ENCODE peak calls at places on chromosome 5, in nine cellular contexts. One of them, this sample, is unnamed. For H3K9me3, the result is how much of the 10 kb centered on the place peaks cover.

GRCh38 chr5:174794941-174795672 is 70.7 kb downstream of the MSX2 start:
- DNase-seq in kidney: no peak
- DNase-seq in ascending aorta: no peak
- DNase-seq in neural progenitor cell: peak
- DNase-seq in SK-N-SH: no peak
- DNase-seq in MM.1S: no peak
- DNase-seq in upper lobe of left lung: no peak
- DNase-seq in heart left ventricle: no peak
- DNase-seq in Peyer's patch: no peak
- DNase-seq in this sample: no peak

GRCh38 chr5:143554194-143554717 is 150.8 kb upstream of the NR3C1 start:
- DNase-seq in kidney: no peak
- DNase-seq in ascending aorta: no peak
- DNase-seq in neural progenitor cell: no peak
- DNase-seq in SK-N-SH: no peak
- DNase-seq in MM.1S: peak
- DNase-seq in upper lobe of left lung: no peak
- DNase-seq in heart left ventricle: no peak
- DNase-seq in Peyer's patch: no peak
- DNase-seq in this sample: no peak

GRCh38 chr5:88665750-88666215 is 217.2 kb downstream of the MEF2C start:
- DNase-seq in kidney: no peak
- DNase-seq in ascending aorta: no peak
- DNase-seq in neural progenitor cell: peak
- DNase-seq in SK-N-SH: no peak
- DNase-seq in MM.1S: no peak
- DNase-seq in upper lobe of left lung: no peak
- DNase-seq in heart left ventricle: no peak
- DNase-seq in Peyer's patch: no peak
- DNase-seq in this sample: no peak

GRCh38 chr5:67373518-67373917 is 176.9 kb upstream of the CD180 start:
- DNase-seq in kidney: no peak
- DNase-seq in ascending aorta: no peak
- DNase-seq in neural progenitor cell: no peak
- DNase-seq in SK-N-SH: no peak
- DNase-seq in MM.1S: no peak
- DNase-seq in upper lobe of left lung: no peak
- DNase-seq in heart left ventricle: no peak
- DNase-seq in Peyer's patch: no peak
- DNase-seq in this sample: no peak

GRCh38 chr5:32522429-32523143 is 62.8 kb upstream of the SUB1 start:
- DNase-seq in kidney: no peak
- DNase-seq in ascending aorta: no peak
- DNase-seq in neural progenitor cell: no peak
- DNase-seq in SK-N-SH: no peak
- DNase-seq in MM.1S: no peak
- DNase-seq in upper lobe of left lung: peak
- DNase-seq in heart left ventricle: peak
- DNase-seq in Peyer's patch: no peak
- DNase-seq in this sample: peak

GRCh38 chr5:143879646-143880045 is 67.7 kb downstream of the HMHB1 start:
- DNase-seq in kidney: no peak
- DNase-seq in ascending aorta: no peak
- DNase-seq in neural progenitor cell: no peak
- DNase-seq in SK-N-SH: no peak
- DNase-seq in MM.1S: no peak
- DNase-seq in upper lobe of left lung: no peak
- DNase-seq in heart left ventricle: no peak
- DNase-seq in Peyer's patch: no peak
- DNase-seq in this sample: no peak

GRCh38 chr5:96125335-96125891 is 163.8 kb upstream of the ELL2 start:
- DNase-seq in kidney: no peak
- DNase-seq in ascending aorta: no peak
- DNase-seq in neural progenitor cell: no peak
- DNase-seq in SK-N-SH: no peak
- DNase-seq in MM.1S: no peak
- DNase-seq in upper lobe of left lung: no peak
- DNase-seq in heart left ventricle: no peak
- DNase-seq in Peyer's patch: no peak
- DNase-seq in this sample: no peak

GRCh38 chr5:81751836-81752643 is 1.1 kb upstream of the SSBP2 start:
- DNase-seq in kidney: peak
- DNase-seq in ascending aorta: peak
- DNase-seq in neural progenitor cell: peak
- DNase-seq in SK-N-SH: no peak
- DNase-seq in MM.1S: no peak
- DNase-seq in upper lobe of left lung: no peak
- DNase-seq in heart left ventricle: no peak
- DNase-seq in Peyer's patch: no peak
- DNase-seq in this sample: no peak

GRCh38 chr5:30505014-30505886 is 688.2 kb upstream of the CDH6 start:
- DNase-seq in kidney: no peak
- DNase-seq in ascending aorta: no peak
- DNase-seq in neural progenitor cell: peak
- DNase-seq in SK-N-SH: no peak
- DNase-seq in MM.1S: no peak
- DNase-seq in upper lobe of left lung: no peak
- DNase-seq in heart left ventricle: no peak
- DNase-seq in Peyer's patch: no peak
- DNase-seq in this sample: no peak

GRCh38 chr5:125198270-125198974 is 452.0 kb upstream of the ZNF608 start:
- DNase-seq in kidney: peak
- DNase-seq in ascending aorta: peak
- DNase-seq in neural progenitor cell: peak
- DNase-seq in SK-N-SH: peak
- DNase-seq in MM.1S: peak
- DNase-seq in upper lobe of left lung: no peak
- DNase-seq in heart left ventricle: peak
- DNase-seq in Peyer's patch: no peak
- DNase-seq in this sample: no peak

DNA sequence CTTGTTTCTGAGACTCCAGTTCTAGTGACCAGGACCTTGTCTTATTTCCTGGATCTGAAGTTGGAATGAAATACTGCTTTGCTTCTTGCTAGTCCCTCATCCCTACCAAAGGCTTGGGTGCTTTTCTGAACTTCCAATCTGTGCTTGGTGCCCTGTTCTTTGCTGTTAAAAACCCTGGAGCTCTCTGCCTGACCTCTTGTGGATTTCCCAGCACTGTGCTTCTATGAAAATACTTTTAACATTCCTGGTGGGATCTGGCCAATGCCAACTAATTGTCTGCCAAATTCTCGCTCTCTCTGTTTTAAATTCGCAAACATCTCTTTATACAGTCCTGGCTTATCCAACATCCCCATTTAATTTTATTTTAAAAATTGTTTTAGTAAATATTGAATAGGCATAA is 26.7 kb upstream of the CSNK1G3 start:
- DNase-seq in kidney: no peak
- DNase-seq in ascending aorta: no peak
- DNase-seq in neural progenitor cell: no peak
- DNase-seq in SK-N-SH: no peak
- DNase-seq in MM.1S: no peak
- DNase-seq in upper lobe of left lung: no peak
- DNase-seq in heart left ventricle: no peak
- DNase-seq in Peyer's patch: no peak
- DNase-seq in this sample: no peak
- TF ChIP-seq CTCF in kidney: no peak
- TF ChIP-seq CTCF in ascending aorta: peak
- TF ChIP-seq CTCF in neural progenitor cell: no peak
- TF ChIP-seq CTCF in SK-N-SH: no peak
- TF ChIP-seq CTCF in MM.1S: no peak
- TF ChIP-seq CTCF in upper lobe of left lung: no peak
- TF ChIP-seq CTCF in heart left ventricle: peak
- TF ChIP-seq CTCF in Peyer's patch: no peak
- TF ChIP-seq CTCF in this sample: no peak

DNA sequence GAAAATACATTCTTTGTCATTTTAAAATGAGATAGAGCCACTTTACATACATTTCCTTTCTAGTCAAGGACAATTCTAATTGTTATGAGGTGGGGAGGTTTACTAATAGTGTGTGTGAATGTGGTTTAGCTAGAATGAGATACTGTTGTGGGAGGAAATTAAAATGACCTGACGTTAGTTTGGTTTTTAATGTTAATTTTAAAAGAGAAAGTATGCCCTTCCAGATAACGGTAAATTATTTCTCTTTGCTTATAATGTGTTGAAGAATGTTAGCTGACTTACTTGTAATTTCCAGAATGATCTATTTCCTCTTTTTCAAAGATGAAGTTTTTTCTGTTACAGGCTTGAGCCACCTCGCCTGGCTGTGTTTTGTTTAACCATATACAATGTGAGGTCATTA is 1.7 kb upstream of the TAF7 start:
- DNase-seq in kidney: no peak
- DNase-seq in ascending aorta: no peak
- DNase-seq in neural progenitor cell: no peak
- DNase-seq in SK-N-SH: no peak
- DNase-seq in MM.1S: no peak
- DNase-seq in upper lobe of left lung: no peak
- DNase-seq in heart left ventricle: no peak
- DNase-seq in Peyer's patch: no peak
- DNase-seq in this sample: no peak
- H3K9me3 ChIP-seq in kidney: under half
- H3K9me3 ChIP-seq in ascending aorta: under half
- H3K9me3 ChIP-seq in neural progenitor cell: under half
- H3K9me3 ChIP-seq in SK-N-SH: under half
- H3K9me3 ChIP-seq in MM.1S: under half
- H3K9me3 ChIP-seq in upper lobe of left lung: half or more
- H3K9me3 ChIP-seq in heart left ventricle: under half
- H3K9me3 ChIP-seq in Peyer's patch: under half
- H3K9me3 ChIP-seq in this sample: under half

GRCh38 chr5:171479776-171480125 is 60.3 kb downstream of the FGF18 start:
- DNase-seq in kidney: no peak
- DNase-seq in ascending aorta: no peak
- DNase-seq in neural progenitor cell: no peak
- DNase-seq in SK-N-SH: no peak
- DNase-seq in MM.1S: no peak
- DNase-seq in upper lobe of left lung: no peak
- DNase-seq in heart left ventricle: no peak
- DNase-seq in Peyer's patch: no peak
- DNase-seq in this sample: no peak

GRCh38 chr5:171485668-171486067 is 66.2 kb downstream of the FGF18 start:
- DNase-seq in kidney: no peak
- DNase-seq in ascending aorta: no peak
- DNase-seq in neural progenitor cell: no peak
- DNase-seq in SK-N-SH: no peak
- DNase-seq in MM.1S: no peak
- DNase-seq in upper lobe of left lung: no peak
- DNase-seq in heart left ventricle: no peak
- DNase-seq in Peyer's patch: no peak
- DNase-seq in this sample: no peak

GRCh38 chr5:171481791-171482536 is 62.5 kb downstream of the FGF18 start:
- DNase-seq in kidney: no peak
- DNase-seq in ascending aorta: no peak
- DNase-seq in neural progenitor cell: no peak
- DNase-seq in SK-N-SH: no peak
- DNase-seq in MM.1S: no peak
- DNase-seq in upper lobe of left lung: no peak
- DNase-seq in heart left ventricle: no peak
- DNase-seq in Peyer's patch: no peak
- DNase-seq in this sample: no peak

GRCh38 chr5:171483453-171484177 is 64.2 kb downstream of the FGF18 start:
- DNase-seq in kidney: peak
- DNase-seq in ascending aorta: peak
- DNase-seq in neural progenitor cell: no peak
- DNase-seq in SK-N-SH: peak
- DNase-seq in MM.1S: no peak
- DNase-seq in upper lobe of left lung: peak
- DNase-seq in heart left ventricle: peak
- DNase-seq in Peyer's patch: no peak
- DNase-seq in this sample: no peak

DNA sequence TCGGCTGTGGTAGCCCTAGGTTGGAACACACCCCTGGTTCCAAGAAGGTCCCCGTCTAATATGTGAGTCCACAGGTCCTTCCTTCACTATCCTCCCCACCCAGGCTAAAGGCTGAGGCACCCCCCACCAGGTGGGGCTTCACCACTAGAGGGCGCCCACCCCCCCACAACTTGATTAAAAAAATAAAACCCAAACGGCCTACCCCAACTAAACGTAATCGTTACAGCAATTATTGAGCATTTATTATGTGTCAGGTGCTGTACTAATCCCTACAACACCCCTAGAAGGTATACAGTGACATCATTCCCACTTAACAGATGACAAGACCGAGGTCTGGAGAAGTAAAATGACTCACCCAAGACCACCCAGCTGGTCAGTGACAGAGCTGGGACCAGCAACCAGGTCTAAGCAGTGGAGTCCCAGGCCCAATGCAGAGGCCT is 65.0 kb downstream of the FGF18 start:
- DNase-seq in kidney: no peak
- DNase-seq in ascending aorta: no peak
- DNase-seq in neural progenitor cell: no peak
- DNase-seq in SK-N-SH: peak
- DNase-seq in MM.1S: peak
- DNase-seq in upper lobe of left lung: no peak
- DNase-seq in heart left ventricle: no peak
- DNase-seq in Peyer's patch: no peak
- DNase-seq in this sample: peak
- TF ChIP-seq CTCF in kidney: peak
- TF ChIP-seq CTCF in ascending aorta: peak
- TF ChIP-seq CTCF in neural progenitor cell: peak
- TF ChIP-seq CTCF in SK-N-SH: peak
- TF ChIP-seq CTCF in MM.1S: peak
- TF ChIP-seq CTCF in upper lobe of left lung: peak
- TF ChIP-seq CTCF in heart left ventricle: peak
- TF ChIP-seq CTCF in Peyer's patch: peak
- TF ChIP-seq CTCF in this sample: peak

GRCh38 chr5:71794061-71794695 is 75.1 kb downstream of the CARTPT start:
- DNase-seq in kidney: peak
- DNase-seq in ascending aorta: no peak
- DNase-seq in neural progenitor cell: no peak
- DNase-seq in SK-N-SH: no peak
- DNase-seq in MM.1S: no peak
- DNase-seq in upper lobe of left lung: peak
- DNase-seq in heart left ventricle: no peak
- DNase-seq in Peyer's patch: no peak
- DNase-seq in this sample: no peak
- H3K9me3 ChIP-seq in kidney: under half
- H3K9me3 ChIP-seq in ascending aorta: under half
- H3K9me3 ChIP-seq in neural progenitor cell: under half
- H3K9me3 ChIP-seq in SK-N-SH: under half
- H3K9me3 ChIP-seq in MM.1S: under half
- H3K9me3 ChIP-seq in upper lobe of left lung: under half
- H3K9me3 ChIP-seq in heart left ventricle: under half
- H3K9me3 ChIP-seq in Peyer's patch: under half
- H3K9me3 ChIP-seq in this sample: under half

GRCh38 chr5:94891565-94892362 is 273.3 kb downstream of the SLF1 start:
- DNase-seq in kidney: no peak
- DNase-seq in ascending aorta: no peak
- DNase-seq in neural progenitor cell: no peak
- DNase-seq in SK-N-SH: no peak
- DNase-seq in MM.1S: no peak
- DNase-seq in upper lobe of left lung: no peak
- DNase-seq in heart left ventricle: no peak
- DNase-seq in Peyer's patch: no peak
- DNase-seq in this sample: no peak

GRCh38 chr5:94888674-94889073 is 270.2 kb downstream of the SLF1 start:
- DNase-seq in kidney: no peak
- DNase-seq in ascending aorta: no peak
- DNase-seq in neural progenitor cell: no peak
- DNase-seq in SK-N-SH: no peak
- DNase-seq in MM.1S: no peak
- DNase-seq in upper lobe of left lung: no peak
- DNase-seq in heart left ventricle: no peak
- DNase-seq in Peyer's patch: no peak
- DNase-seq in this sample: no peak

GRCh38 chr5:94890907-94891306 is 272.4 kb downstream of the SLF1 start:
- DNase-seq in kidney: no peak
- DNase-seq in ascending aorta: no peak
- DNase-seq in neural progenitor cell: no peak
- DNase-seq in SK-N-SH: no peak
- DNase-seq in MM.1S: no peak
- DNase-seq in upper lobe of left lung: no peak
- DNase-seq in heart left ventricle: no peak
- DNase-seq in Peyer's patch: no peak
- DNase-seq in this sample: no peak

GRCh38 chr5:94893404-94894145 is 275.1 kb downstream of the SLF1 start:
- DNase-seq in kidney: no peak
- DNase-seq in ascending aorta: no peak
- DNase-seq in neural progenitor cell: peak
- DNase-seq in SK-N-SH: peak
- DNase-seq in MM.1S: no peak
- DNase-seq in upper lobe of left lung: no peak
- DNase-seq in heart left ventricle: no peak
- DNase-seq in Peyer's patch: no peak
- DNase-seq in this sample: no peak
- TF ChIP-seq CTCF in kidney: peak
- TF ChIP-seq CTCF in ascending aorta: no peak
- TF ChIP-seq CTCF in neural progenitor cell: peak
- TF ChIP-seq CTCF in SK-N-SH: peak
- TF ChIP-seq CTCF in MM.1S: peak
- TF ChIP-seq CTCF in upper lobe of left lung: no peak
- TF ChIP-seq CTCF in heart left ventricle: no peak
- TF ChIP-seq CTCF in Peyer's patch: no peak
- TF ChIP-seq CTCF in this sample: no peak

This sample was measured in CD4-positive, alpha-beta T cell.